ENCODE peak calls at places on chromosomes 12 and 14, in ten cellular contexts. X, H, Z, A, W, U, P, E, S and V are unnamed samples.

GRCh38 chr14:50070840-50071548 is 45.4 kb downstream of the VCPKMT start:
- DNase-seq in S (no peak), H (no peak), W (no peak), X (no peak), A (no peak), U (no peak), E (no peak), P (no peak), Z (no peak), V (no peak)

GRCh38 chr12:56678852-56679251 is 9.2 kb downstream of the PTGES3 start:
- DNase-seq in E (no peak), Z (no peak), W (no peak), A (no peak), P (no peak), U (no peak), S (no peak), X (no peak), H (no peak), V (no peak)

GRCh38 chr14:72638021-72638420 is 255.9 kb downstream of the DPF3 start:
- DNase-seq in Z (peak; percentile 62), P (no peak), S (peak; percentile 89), H (peak; percentile 91), E (no peak), U (no peak), X (no peak), W (peak; percentile 57), A (no peak), V (no peak)

GRCh38 chr12:32549675-32550079 is 129.4 kb upstream of the DNM1L start:
- DNase-seq in E (no peak), Z (no peak), U (no peak), H (no peak), S (peak; percentile 79), A (peak; percentile 16), W (peak; percentile 54), P (no peak), X (no peak), V (no peak)

GRCh38 chr12:102227954-102228353 is 30.3 kb upstream of the PMCH start:
- DNase-seq in Z (no peak), P (no peak), W (no peak), H (no peak), S (no peak), A (no peak), E (no peak), U (no peak), X (no peak), V (no peak)

GRCh38 chr14:100540141-100540925 is 46.9 kb downstream of the BEGAIN start:
- DNase-seq in S (no peak), U (peak; percentile 91), A (peak; percentile 45), X (no peak), E (no peak), H (no peak), P (no peak), Z (no peak), W (no peak), V (no peak)

GRCh38 chr12:20445693-20446092 is 77.4 kb downstream of the PDE3A start:
- DNase-seq in H (no peak), S (no peak), X (no peak), A (no peak), W (peak; percentile 78), Z (peak; percentile 42), P (no peak), U (no peak), E (no peak), V (no peak)

GRCh38 chr12:109741970-109742372 is 28.3 kb downstream of the FAM222A start:
- DNase-seq in A (no peak), X (no peak), Z (no peak), P (no peak), W (no peak), H (no peak), E (no peak), S (no peak), U (no peak), V (no peak)

DNA sequence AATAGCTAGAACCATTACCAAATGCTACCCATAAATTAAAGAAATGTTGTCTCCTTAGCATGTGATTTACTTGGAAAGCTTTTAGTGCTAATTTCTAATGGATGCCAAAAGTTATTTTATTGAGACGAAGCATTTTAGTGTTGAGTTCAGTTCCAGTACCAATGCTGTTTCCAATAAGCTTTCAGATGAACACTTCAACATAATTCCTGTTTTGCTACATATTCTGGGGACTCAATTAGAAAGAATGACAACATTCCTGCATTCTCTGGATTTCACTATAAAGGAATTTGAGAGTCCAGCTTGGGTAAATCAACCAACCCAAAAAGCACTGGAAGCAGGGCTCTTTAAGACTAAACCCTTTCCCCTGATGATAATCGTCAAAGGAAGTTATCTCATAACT is 352.9 kb upstream of the TMTC1 start:
- DNase-seq in W (no peak), S (no peak), U (no peak), E (no peak), Z (no peak), A (no peak), P (no peak), X (no peak), H (no peak), V (no peak)
- H3K4me3 ChIP-seq in W (no peak overlapping the region), S (no peak overlapping the region), U (no peak overlapping the region), E (no peak overlapping the region), Z (no peak overlapping the region), A (no peak overlapping the region), P (no peak overlapping the region), X (no peak overlapping the region), H (no peak overlapping the region), V (no peak overlapping the region)

GRCh38 chr14:91866061-91866460 is 1.3 kb downstream of the TC2N start:
- DNase-seq in P (no peak), E (no peak), H (peak; percentile 15), X (no peak), Z (no peak), W (no peak), S (peak; percentile 82), A (no peak), U (no peak), V (no peak)

GRCh38 chr14:91866511-91867295 is 633 bp downstream of the TC2N start:
- DNase-seq in X (no peak), U (no peak), S (no peak), H (no peak), W (no peak), E (no peak), A (no peak), Z (no peak), P (no peak), V (no peak)

GRCh38 chr14:91869556-91869955 is 2.2 kb upstream of the TC2N start:
- DNase-seq in P (no peak), W (peak; percentile 16), E (no peak), U (no peak), S (no peak), A (peak; percentile 40), H (no peak), Z (no peak), X (no peak), V (no peak)

GRCh38 chr14:91870001-91870400 is 2.7 kb upstream of the TC2N start:
- DNase-seq in X (no peak), P (peak; percentile 75), W (no peak), S (no peak), A (peak; percentile 73), Z (no peak), E (no peak), H (peak; percentile 59), U (no peak), V (peak; percentile 84)

DNA sequence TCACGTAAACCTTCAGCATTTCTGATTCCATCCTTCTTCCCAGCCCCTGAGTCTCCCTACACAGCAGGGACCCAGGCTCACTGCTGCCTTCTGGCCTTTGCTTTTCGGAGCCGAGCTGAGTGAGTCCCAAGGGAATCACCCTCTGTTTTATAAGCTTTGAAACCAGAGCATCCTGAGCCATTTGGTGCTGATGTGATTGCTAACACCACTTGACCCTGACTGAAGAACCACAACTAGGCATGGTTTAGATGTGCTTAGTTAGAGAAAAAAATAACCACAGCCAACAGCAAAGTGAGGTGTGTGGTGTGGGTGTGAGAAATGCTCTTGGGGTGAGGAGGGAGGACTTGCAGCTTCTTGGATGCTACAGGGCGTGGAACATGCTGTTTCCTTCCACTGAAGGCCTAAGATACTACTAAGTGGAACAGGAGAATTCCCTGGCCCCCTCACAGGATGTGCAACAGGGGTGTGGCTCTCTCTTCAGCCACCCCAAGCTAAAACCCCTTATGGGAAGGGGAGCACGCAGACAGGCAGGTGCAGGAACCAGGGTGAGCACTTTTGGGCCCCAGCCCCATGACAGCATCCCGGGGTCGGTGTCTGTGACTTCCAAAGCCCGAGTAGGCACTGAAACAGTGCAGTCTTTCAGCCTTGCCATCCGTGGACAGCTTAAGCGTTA is at the start of gene TC2N:
- DNase-seq in W (no peak), E (no peak), A (no peak), S (no peak), Z (no peak), U (no peak), H (no peak), X (no peak), P (peak; percentile 41), V (no peak)
- H3K4me3 ChIP-seq in W (no peak within 1 kb of the TSS), E (no peak within 1 kb of the TSS), A (no peak within 1 kb of the TSS), S (no peak within 1 kb of the TSS), Z (no peak within 1 kb of the TSS), U (no peak within 1 kb of the TSS), H (no peak within 1 kb of the TSS), X (no peak within 1 kb of the TSS), P (peak within 1 kb of the TSS; percentile 66), V (no peak within 1 kb of the TSS)

DNA sequence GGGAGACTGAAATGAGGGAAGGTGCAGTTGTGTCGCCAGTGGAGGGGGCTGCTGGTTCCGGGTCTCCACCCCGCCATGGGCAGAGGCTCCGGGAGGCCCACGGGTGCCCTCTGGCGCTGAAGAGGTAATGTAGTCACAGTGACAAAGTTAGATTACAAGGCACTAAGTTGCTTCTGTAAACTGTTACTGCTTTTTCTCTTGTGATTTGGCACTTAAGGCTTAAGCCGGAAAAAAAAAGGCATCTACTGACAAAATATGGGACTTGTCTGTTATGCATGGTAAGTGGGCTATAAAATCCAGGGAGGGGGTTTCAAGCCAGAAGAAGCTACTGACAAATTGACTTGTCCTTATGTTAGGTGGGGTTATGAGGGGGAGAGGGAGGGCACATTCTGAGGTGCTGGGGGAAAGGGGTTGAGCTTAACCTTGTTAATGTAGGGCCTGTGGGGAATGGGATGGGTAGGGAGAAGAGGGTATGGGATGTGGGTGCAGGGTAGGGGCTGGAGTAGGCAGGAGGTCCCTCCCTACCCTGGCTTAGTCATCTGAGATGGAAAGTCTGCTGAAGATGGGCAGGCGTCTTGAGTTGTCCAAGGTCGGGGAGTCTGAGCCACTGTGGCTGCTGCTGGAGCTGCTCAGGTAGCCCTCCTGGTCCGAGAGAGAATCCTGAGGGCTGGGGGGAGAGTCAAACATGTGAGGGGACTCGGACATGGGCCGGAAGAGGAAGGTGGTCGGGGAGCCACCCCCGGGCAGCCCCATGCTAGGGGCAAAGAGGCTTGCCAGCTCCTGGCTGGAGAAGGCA is 3.7 kb downstream of the ZFP36L1 start:
- DNase-seq in U (peak; percentile 87), S (peak; percentile 72), Z (peak; percentile 76), A (peak; percentile 86), E (peak; percentile 83), H (peak; percentile 89), P (peak; percentile 78), W (peak; percentile 69), X (peak; percentile 72), V (peak; percentile 71)
- H3K4me3 ChIP-seq in U (peak overlapping the region; percentile 1), S (peak overlapping the region; percentile 94), Z (peak overlapping the region; percentile 100), A (no peak overlapping the region), E (peak overlapping the region; percentile 94), H (peak overlapping the region; percentile 90), P (peak overlapping the region; percentile 98), W (peak overlapping the region; percentile 81), X (peak overlapping the region; percentile 88), V (no peak overlapping the region)

GRCh38 chr14:22838631-22839041 is 2.3 kb downstream of the MMP14 start:
- DNase-seq in U (peak; percentile 65), X (no peak), E (no peak), Z (peak; percentile 75), H (no peak), A (peak; percentile 49), W (peak; percentile 65), S (peak; percentile 92), P (no peak), V (no peak)

GRCh38 chr14:22839159-22839779 is 2.9 kb downstream of the MMP14 start:
- DNase-seq in A (peak; percentile 54), H (no peak), U (peak; percentile 46), W (no peak), P (no peak), S (no peak), Z (peak; percentile 58), E (no peak), X (no peak), V (no peak)

GRCh38 chr14:22837059-22837749 is 819 bp downstream of the MMP14 start:
- DNase-seq in P (no peak), S (peak; percentile 55), H (peak; percentile 63), E (no peak), U (peak; percentile 83), W (peak; percentile 61), A (peak; percentile 67), Z (peak; percentile 59), X (no peak), V (no peak)

GRCh38 chr14:22836301-22837058 is at the start of gene MMP14:
- DNase-seq in Z (peak; percentile 91), S (peak; percentile 88), H (peak; percentile 65), U (peak; percentile 88), X (no peak), W (peak; percentile 72), P (no peak), E (peak; percentile 76), A (peak; percentile 95), V (no peak)

GRCh38 chr14:22837750-22838538 is 1.6 kb downstream of the MMP14 start:
- DNase-seq in U (peak; percentile 81), H (peak; percentile 51), A (peak; percentile 70), E (no peak), W (no peak), X (no peak), S (peak; percentile 56), Z (peak; percentile 61), P (no peak), V (no peak)
- H3K4me3 ChIP-seq in U (peak overlapping the region; percentile 85), H (peak overlapping the region; percentile 93), A (peak overlapping the region; percentile 86), E (peak overlapping the region; percentile 74), W (peak overlapping the region; percentile 93), X (no peak overlapping the region), S (peak overlapping the region; percentile 94), Z (peak overlapping the region; percentile 98), P (no peak overlapping the region), V (no peak overlapping the region)